ENCODE peak calls at places on chromosome 21, in ten cellular contexts. A is GM19239; J is testis; N is activated CD4-positive, alpha-beta T cell treated with anti-CD3 and anti-CD28 coated beads, Interleukin-2, amount 50 U/mL, for 1 hour; H is stimulated activated CD4-positive, alpha-beta T cell treated with anti-CD3 and anti-CD28 coated beads, Interleukin-4, amount 100 ng/mL, for 4 hours; Q is body of pancreas; O is posterior cingulate gyrus; L is cardiac muscle cell; G is HT-29; Z is CD8-positive, alpha-beta T cell. B is an unnamed sample.

GRCh38 chr21:42839271-42840231 is 39.8 kb downstream of the WDR4 start:
- DNase-seq in A (no peak), J (no peak), N (no peak), H (no peak), Q (no peak), O (no peak), L (no peak), G (no peak), Z (no peak), B (no peak)

GRCh38 chr21:33047231-33047630 is 21.5 kb downstream of the OLIG2 start:
- DNase-seq in A (no peak), J (no peak), N (no peak), H (no peak), Q (no peak), O (no peak), L (no peak), G (no peak), Z (no peak), B (no peak)

GRCh38 chr21:44958471-44959191 is 18.8 kb downstream of the SLX9 start:
- DNase-seq in A (no peak), J (peak; percentile 81), N (no peak), H (no peak), Q (peak; percentile 54), O (no peak), L (no peak), G (no peak), Z (no peak), B (peak; percentile 34)

GRCh38 chr21:42058631-42059111 is 12.4 kb upstream of the UMODL1 start:
- DNase-seq in A (no peak), J (no peak), N (no peak), H (no peak), Q (no peak), O (no peak), L (no peak), G (no peak), Z (no peak), B (no peak)

GRCh38 chr21:16942703-16943102 is 570.1 kb upstream of the CXADR start:
- DNase-seq in A (no peak), J (no peak), N (no peak), H (no peak), Q (no peak), O (no peak), L (no peak), G (peak; percentile 19), Z (no peak), B (no peak)

GRCh38 chr21:43643193-43643592 is 16.1 kb downstream of the HSF2BP start:
- DNase-seq in A (no peak), J (no peak), N (no peak), H (no peak), Q (no peak), O (no peak), L (peak; percentile 52), G (no peak), Z (no peak), B (no peak)

GRCh38 chr21:45923146-45923545 is 58.4 kb upstream of the COL6A1 start:
- DNase-seq in A (peak; percentile 44), J (peak; percentile 80), N (peak; percentile 69), H (peak; percentile 62), Q (peak; percentile 69), O (peak; percentile 80), L (peak; percentile 83), G (peak; percentile 15), Z (peak; percentile 68), B (peak; percentile 61)

GRCh38 chr21:33975548-33976081 is 60.0 kb upstream of the ATP5PO start:
- DNase-seq in A (peak; percentile 67), J (no peak), N (peak; percentile 38), H (peak; percentile 18), Q (no peak), O (no peak), L (no peak), G (peak; percentile 31), Z (peak; percentile 64), B (no peak)

GRCh38 chr21:35229290-35229689 is 180.2 kb upstream of the RUNX1 start:
- DNase-seq in A (no peak), J (no peak), N (no peak), H (no peak), Q (no peak), O (no peak), L (no peak), G (no peak), Z (no peak), B (no peak)

GRCh38 chr21:44878053-44878982 is 4.8 kb upstream of the PTTG1IP start:
- DNase-seq in A (no peak), J (peak; percentile 56), N (no peak), H (no peak), Q (no peak), O (no peak), L (no peak), G (no peak), Z (no peak), B (no peak)

GRCh38 chr21:39007532-39007931 is 175.7 kb downstream of the PSMG1 start:
- DNase-seq in A (no peak), J (no peak), N (no peak), H (no peak), Q (no peak), O (no peak), L (no peak), G (peak; percentile 54), Z (no peak), B (no peak)

GRCh38 chr21:37653201-37653600 is 263.1 kb downstream of the KCNJ6 start:
- DNase-seq in A (no peak), J (no peak), N (no peak), H (no peak), Q (no peak), O (no peak), L (no peak), G (no peak), Z (no peak), B (no peak)

GRCh38 chr21:42781981-42782722 is 97.2 kb downstream of the WDR4 start:
- DNase-seq in A (no peak), J (peak; percentile 79), N (no peak), H (no peak), Q (no peak), O (no peak), L (peak; percentile 40), G (no peak), Z (no peak), B (no peak)

GRCh38 chr21:28230559-28230958 is 762.1 kb downstream of the LTN1 start:
- DNase-seq in A (no peak), J (no peak), N (no peak), H (no peak), Q (no peak), O (no peak), L (no peak), G (no peak), Z (no peak), B (no peak)

GRCh38 chr21:32499249-32500055 is 85.9 kb downstream of the TCP10L start:
- DNase-seq in A (no peak), J (no peak), N (no peak), H (no peak), Q (no peak), O (no peak), L (peak; percentile 46), G (no peak), Z (no peak), B (no peak)

GRCh38 chr21:17494051-17494450 is 18.8 kb upstream of the CXADR start:
- DNase-seq in A (no peak), J (no peak), N (no peak), H (no peak), Q (no peak), O (no peak), L (no peak), G (no peak), Z (no peak), B (no peak)

B was measured in thyroid gland.